ENCODE peak calls at places on chromosomes 1 and 21, in five cellular contexts. One of them, this sample, is unnamed.
A peak's percentile ranks its signal among the peaks of the same experiment; 100 is the strongest.

GRCh38 chr1:21647431-21648373 is 21.5 kb downstream of the RAP1GAP start:
- DNase-seq in CD8-positive, alpha-beta memory T cell: no peak
- DNase-seq in DMS 273 treated with DMSO at 0.1 percent for 48 hours: no peak
- DNase-seq in stimulated activated CD8-positive, alpha-beta memory T cell treated with anti-CD3 and anti-CD28 coated beads, Interleukin-15, amount 100 ng/mL, for 24 hours: no peak
- DNase-seq in stimulated activated CD4-positive, alpha-beta T cell treated with anti-CD3 and anti-CD28 coated beads, TNF-alpha, amount 100 ng/mL, for 24 hours: peak; percentile 38
- DNase-seq in this sample: no peak

GRCh38 chr1:17914142-17914541 is 159.0 kb downstream of the ACTL8 start:
- DNase-seq in DMS 273 treated with DMSO at 0.1 percent for 48 hours: no peak
- DNase-seq in stimulated activated CD8-positive, alpha-beta memory T cell treated with anti-CD3 and anti-CD28 coated beads, Interleukin-15, amount 100 ng/mL, for 24 hours: no peak
- DNase-seq in stimulated activated CD4-positive, alpha-beta T cell treated with anti-CD3 and anti-CD28 coated beads, TNF-alpha, amount 100 ng/mL, for 24 hours: no peak
- DNase-seq in CD8-positive, alpha-beta memory T cell: no peak
- DNase-seq in this sample: no peak

GRCh38 chr1:51622455-51622913 is 5.6 kb downstream of the OSBPL9 start:
- DNase-seq in stimulated activated CD4-positive, alpha-beta T cell treated with anti-CD3 and anti-CD28 coated beads, TNF-alpha, amount 100 ng/mL, for 24 hours: no peak
- DNase-seq in CD8-positive, alpha-beta memory T cell: no peak
- DNase-seq in DMS 273 treated with DMSO at 0.1 percent for 48 hours: no peak
- DNase-seq in stimulated activated CD8-positive, alpha-beta memory T cell treated with anti-CD3 and anti-CD28 coated beads, Interleukin-15, amount 100 ng/mL, for 24 hours: no peak
- DNase-seq in this sample: no peak

GRCh38 chr1:101797722-101798121 is 199.0 kb downstream of the OLFM3 start:
- DNase-seq in stimulated activated CD8-positive, alpha-beta memory T cell treated with anti-CD3 and anti-CD28 coated beads, Interleukin-15, amount 100 ng/mL, for 24 hours: no peak
- DNase-seq in CD8-positive, alpha-beta memory T cell: no peak
- DNase-seq in stimulated activated CD4-positive, alpha-beta T cell treated with anti-CD3 and anti-CD28 coated beads, TNF-alpha, amount 100 ng/mL, for 24 hours: no peak
- DNase-seq in DMS 273 treated with DMSO at 0.1 percent for 48 hours: no peak
- DNase-seq in this sample: no peak

GRCh38 chr1:175521265-175522040 is 221.9 kb downstream of the TNR start:
- DNase-seq in stimulated activated CD4-positive, alpha-beta T cell treated with anti-CD3 and anti-CD28 coated beads, TNF-alpha, amount 100 ng/mL, for 24 hours: no peak
- DNase-seq in CD8-positive, alpha-beta memory T cell: no peak
- DNase-seq in DMS 273 treated with DMSO at 0.1 percent for 48 hours: no peak
- DNase-seq in stimulated activated CD8-positive, alpha-beta memory T cell treated with anti-CD3 and anti-CD28 coated beads, Interleukin-15, amount 100 ng/mL, for 24 hours: no peak
- DNase-seq in this sample: no peak

GRCh38 chr21:42556960-42557359 is 43.3 kb downstream of the SLC37A1 start:
- DNase-seq in stimulated activated CD4-positive, alpha-beta T cell treated with anti-CD3 and anti-CD28 coated beads, TNF-alpha, amount 100 ng/mL, for 24 hours: no peak
- DNase-seq in CD8-positive, alpha-beta memory T cell: no peak
- DNase-seq in stimulated activated CD8-positive, alpha-beta memory T cell treated with anti-CD3 and anti-CD28 coated beads, Interleukin-15, amount 100 ng/mL, for 24 hours: no peak
- DNase-seq in DMS 273 treated with DMSO at 0.1 percent for 48 hours: no peak
- DNase-seq in this sample: no peak

GRCh38 chr1:111062624-111063023 is 77.3 kb downstream of the DRAM2 start:
- DNase-seq in stimulated activated CD4-positive, alpha-beta T cell treated with anti-CD3 and anti-CD28 coated beads, TNF-alpha, amount 100 ng/mL, for 24 hours: no peak
- DNase-seq in stimulated activated CD8-positive, alpha-beta memory T cell treated with anti-CD3 and anti-CD28 coated beads, Interleukin-15, amount 100 ng/mL, for 24 hours: no peak
- DNase-seq in DMS 273 treated with DMSO at 0.1 percent for 48 hours: no peak
- DNase-seq in CD8-positive, alpha-beta memory T cell: no peak
- DNase-seq in this sample: no peak

GRCh38 chr1:212367474-212368072 is 47.1 kb downstream of the PACC1 start:
- DNase-seq in DMS 273 treated with DMSO at 0.1 percent for 48 hours: no peak
- DNase-seq in CD8-positive, alpha-beta memory T cell: no peak
- DNase-seq in stimulated activated CD4-positive, alpha-beta T cell treated with anti-CD3 and anti-CD28 coated beads, TNF-alpha, amount 100 ng/mL, for 24 hours: no peak
- DNase-seq in stimulated activated CD8-positive, alpha-beta memory T cell treated with anti-CD3 and anti-CD28 coated beads, Interleukin-15, amount 100 ng/mL, for 24 hours: no peak
- DNase-seq in this sample: no peak

GRCh38 chr1:224579526-224579925 is 36.6 kb upstream of the CNIH3 start:
- DNase-seq in CD8-positive, alpha-beta memory T cell: no peak
- DNase-seq in stimulated activated CD4-positive, alpha-beta T cell treated with anti-CD3 and anti-CD28 coated beads, TNF-alpha, amount 100 ng/mL, for 24 hours: no peak
- DNase-seq in DMS 273 treated with DMSO at 0.1 percent for 48 hours: peak; percentile 14
- DNase-seq in stimulated activated CD8-positive, alpha-beta memory T cell treated with anti-CD3 and anti-CD28 coated beads, Interleukin-15, amount 100 ng/mL, for 24 hours: no peak
- DNase-seq in this sample: no peak

GRCh38 chr1:228827026-228827425 is 91.7 kb downstream of the RHOU start:
- DNase-seq in stimulated activated CD8-positive, alpha-beta memory T cell treated with anti-CD3 and anti-CD28 coated beads, Interleukin-15, amount 100 ng/mL, for 24 hours: no peak
- DNase-seq in DMS 273 treated with DMSO at 0.1 percent for 48 hours: no peak
- DNase-seq in CD8-positive, alpha-beta memory T cell: no peak
- DNase-seq in stimulated activated CD4-positive, alpha-beta T cell treated with anti-CD3 and anti-CD28 coated beads, TNF-alpha, amount 100 ng/mL, for 24 hours: no peak
- DNase-seq in this sample: no peak

GRCh38 chr1:86416343-86416742 is 7.6 kb upstream of the CLCA2 start:
- DNase-seq in DMS 273 treated with DMSO at 0.1 percent for 48 hours: no peak
- DNase-seq in stimulated activated CD4-positive, alpha-beta T cell treated with anti-CD3 and anti-CD28 coated beads, TNF-alpha, amount 100 ng/mL, for 24 hours: no peak
- DNase-seq in CD8-positive, alpha-beta memory T cell: no peak
- DNase-seq in stimulated activated CD8-positive, alpha-beta memory T cell treated with anti-CD3 and anti-CD28 coated beads, Interleukin-15, amount 100 ng/mL, for 24 hours: no peak
- DNase-seq in this sample: no peak